ENCODE peak calls at places on chromosomes 16 and 17, in nine cellular contexts. One of them, this sample, is unnamed. For H3K4me1, the result is how much of the 10 kb centered on the place peaks cover.

GRCh38 chr16:70689035-70689969 is 3.4 kb upstream of the MTSS2 start:
- DNase-seq in uterus: no peak
- DNase-seq in body of pancreas: no peak
- DNase-seq in tibial artery: peak
- DNase-seq in heart right ventricle: peak
- DNase-seq in gastrocnemius medialis: peak
- DNase-seq in naive thymus-derived CD4-positive, alpha-beta T cell: no peak
- DNase-seq in SK-N-SH: no peak
- DNase-seq in Caco-2: no peak
- DNase-seq in this sample: no peak

GRCh38 chr16:27272076-27272475 is 3.5 kb upstream of the NSMCE1 start:
- DNase-seq in heart right ventricle: no peak
- DNase-seq in SK-N-SH: no peak
- DNase-seq in tibial artery: no peak
- DNase-seq in gastrocnemius medialis: no peak
- DNase-seq in Caco-2: no peak
- DNase-seq in body of pancreas: no peak
- DNase-seq in naive thymus-derived CD4-positive, alpha-beta T cell: no peak
- DNase-seq in uterus: no peak
- DNase-seq in this sample: no peak

GRCh38 chr17:44351961-44352921 is 7.1 kb downstream of the GRN start:
- DNase-seq in body of pancreas: no peak
- DNase-seq in SK-N-SH: peak
- DNase-seq in gastrocnemius medialis: no peak
- DNase-seq in heart right ventricle: no peak
- DNase-seq in Caco-2: no peak
- DNase-seq in naive thymus-derived CD4-positive, alpha-beta T cell: no peak
- DNase-seq in tibial artery: no peak
- DNase-seq in uterus: peak
- DNase-seq in this sample: no peak

GRCh38 chr16:50677351-50677750 is 3.8 kb downstream of the SNX20 start:
- DNase-seq in gastrocnemius medialis: no peak
- DNase-seq in heart right ventricle: no peak
- DNase-seq in body of pancreas: no peak
- DNase-seq in uterus: no peak
- DNase-seq in SK-N-SH: peak
- DNase-seq in tibial artery: peak
- DNase-seq in Caco-2: no peak
- DNase-seq in naive thymus-derived CD4-positive, alpha-beta T cell: no peak
- DNase-seq in this sample: no peak

GRCh38 chr17:56665864-56666263 is 72.4 kb downstream of the NOG start:
- DNase-seq in uterus: no peak
- DNase-seq in heart right ventricle: no peak
- DNase-seq in gastrocnemius medialis: no peak
- DNase-seq in naive thymus-derived CD4-positive, alpha-beta T cell: no peak
- DNase-seq in tibial artery: no peak
- DNase-seq in body of pancreas: no peak
- DNase-seq in SK-N-SH: no peak
- DNase-seq in Caco-2: no peak
- DNase-seq in this sample: peak

GRCh38 chr17:66737524-66737923 is 97.4 kb upstream of the CACNG5 start:
- DNase-seq in uterus: peak
- DNase-seq in naive thymus-derived CD4-positive, alpha-beta T cell: no peak
- DNase-seq in heart right ventricle: peak
- DNase-seq in gastrocnemius medialis: no peak
- DNase-seq in Caco-2: no peak
- DNase-seq in body of pancreas: peak
- DNase-seq in SK-N-SH: no peak
- DNase-seq in tibial artery: peak
- DNase-seq in this sample: peak

GRCh38 chr16:912684-913613 is 57.8 kb downstream of the LMF1 start:
- DNase-seq in uterus: no peak
- DNase-seq in body of pancreas: peak
- DNase-seq in gastrocnemius medialis: no peak
- DNase-seq in Caco-2: no peak
- DNase-seq in SK-N-SH: no peak
- DNase-seq in tibial artery: no peak
- DNase-seq in heart right ventricle: no peak
- DNase-seq in naive thymus-derived CD4-positive, alpha-beta T cell: no peak
- DNase-seq in this sample: no peak

GRCh38 chr17:57442914-57443571 is 186.7 kb downstream of the MSI2 start:
- DNase-seq in uterus: no peak
- DNase-seq in body of pancreas: no peak
- DNase-seq in naive thymus-derived CD4-positive, alpha-beta T cell: peak
- DNase-seq in heart right ventricle: peak
- DNase-seq in gastrocnemius medialis: peak
- DNase-seq in Caco-2: no peak
- DNase-seq in SK-N-SH: no peak
- DNase-seq in tibial artery: no peak
- DNase-seq in this sample: peak

GRCh38 chr16:77212736-77213541 is 13.7 kb downstream of the SYCE1L start:
- DNase-seq in heart right ventricle: peak
- DNase-seq in naive thymus-derived CD4-positive, alpha-beta T cell: peak
- DNase-seq in Caco-2: peak
- DNase-seq in SK-N-SH: peak
- DNase-seq in body of pancreas: peak
- DNase-seq in tibial artery: no peak
- DNase-seq in gastrocnemius medialis: no peak
- DNase-seq in uterus: peak
- DNase-seq in this sample: peak

GRCh38 chr17:77420476-77420803 is 279.7 kb downstream of the SEC14L1 start:
- DNase-seq in naive thymus-derived CD4-positive, alpha-beta T cell: no peak
- DNase-seq in SK-N-SH: peak
- DNase-seq in heart right ventricle: no peak
- DNase-seq in body of pancreas: no peak
- DNase-seq in tibial artery: no peak
- DNase-seq in gastrocnemius medialis: no peak
- DNase-seq in Caco-2: no peak
- DNase-seq in uterus: no peak
- DNase-seq in this sample: no peak

GRCh38 chr17:47726796-47727703 is 6.0 kb upstream of the TBX21 start:
- DNase-seq in tibial artery: no peak
- DNase-seq in gastrocnemius medialis: no peak
- DNase-seq in naive thymus-derived CD4-positive, alpha-beta T cell: no peak
- DNase-seq in SK-N-SH: peak
- DNase-seq in Caco-2: no peak
- DNase-seq in heart right ventricle: no peak
- DNase-seq in body of pancreas: no peak
- DNase-seq in uterus: no peak
- DNase-seq in this sample: no peak

GRCh38 chr16:6016530-6017184 is 919.1 kb upstream of the EEF2KMT start:
- DNase-seq in tibial artery: no peak
- DNase-seq in Caco-2: no peak
- DNase-seq in naive thymus-derived CD4-positive, alpha-beta T cell: no peak
- DNase-seq in body of pancreas: peak
- DNase-seq in uterus: no peak
- DNase-seq in SK-N-SH: peak
- DNase-seq in heart right ventricle: no peak
- DNase-seq in gastrocnemius medialis: no peak
- DNase-seq in this sample: peak

DNA sequence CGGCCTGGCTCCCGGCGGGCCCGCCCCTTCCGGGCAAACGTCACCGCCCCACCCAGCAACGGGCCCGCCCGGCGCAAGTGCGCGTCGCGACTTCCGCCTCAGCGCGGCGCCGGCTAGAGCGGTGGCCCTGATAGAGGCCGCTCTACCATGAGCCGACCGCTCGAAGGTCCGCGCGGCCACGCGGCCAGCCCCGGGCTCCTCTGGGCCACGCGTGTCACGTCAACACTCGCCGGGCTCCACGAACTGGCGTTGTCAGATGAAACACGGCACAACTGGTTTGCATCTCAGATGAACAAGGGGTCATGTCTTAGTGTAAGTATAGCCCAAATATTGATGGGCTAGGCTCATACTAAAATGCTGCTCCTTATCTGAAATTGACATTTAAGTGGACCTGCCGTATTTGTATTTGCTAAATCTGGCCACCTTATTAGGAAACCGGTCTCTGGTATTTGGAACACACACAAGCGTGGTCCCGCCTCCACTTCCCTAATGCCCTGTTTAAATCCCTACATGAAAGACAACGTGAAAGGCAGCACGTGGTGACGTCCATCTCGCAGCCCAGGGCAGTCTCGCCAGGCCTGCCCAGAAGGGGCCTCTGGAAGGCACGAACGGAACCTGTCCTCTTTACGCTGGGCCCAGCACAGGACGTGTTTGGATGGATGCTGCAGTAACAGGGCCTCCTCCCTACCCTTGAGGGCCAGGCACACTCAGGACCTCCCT is at the start of gene ZNF598:
- DNase-seq in tibial artery: peak
- DNase-seq in body of pancreas: peak
- DNase-seq in SK-N-SH: peak
- DNase-seq in heart right ventricle: peak
- DNase-seq in gastrocnemius medialis: peak
- DNase-seq in naive thymus-derived CD4-positive, alpha-beta T cell: peak
- DNase-seq in uterus: peak
- DNase-seq in Caco-2: peak
- DNase-seq in this sample: peak
- H3K4me1 ChIP-seq in tibial artery: under half
- H3K4me1 ChIP-seq in body of pancreas: under half
- H3K4me1 ChIP-seq in SK-N-SH: under half
- H3K4me1 ChIP-seq in heart right ventricle: under half
- H3K4me1 ChIP-seq in gastrocnemius medialis: under half
- H3K4me1 ChIP-seq in naive thymus-derived CD4-positive, alpha-beta T cell: under half
- H3K4me1 ChIP-seq in uterus: under half
- H3K4me1 ChIP-seq in Caco-2: under half
- H3K4me1 ChIP-seq in this sample: under half

DNA sequence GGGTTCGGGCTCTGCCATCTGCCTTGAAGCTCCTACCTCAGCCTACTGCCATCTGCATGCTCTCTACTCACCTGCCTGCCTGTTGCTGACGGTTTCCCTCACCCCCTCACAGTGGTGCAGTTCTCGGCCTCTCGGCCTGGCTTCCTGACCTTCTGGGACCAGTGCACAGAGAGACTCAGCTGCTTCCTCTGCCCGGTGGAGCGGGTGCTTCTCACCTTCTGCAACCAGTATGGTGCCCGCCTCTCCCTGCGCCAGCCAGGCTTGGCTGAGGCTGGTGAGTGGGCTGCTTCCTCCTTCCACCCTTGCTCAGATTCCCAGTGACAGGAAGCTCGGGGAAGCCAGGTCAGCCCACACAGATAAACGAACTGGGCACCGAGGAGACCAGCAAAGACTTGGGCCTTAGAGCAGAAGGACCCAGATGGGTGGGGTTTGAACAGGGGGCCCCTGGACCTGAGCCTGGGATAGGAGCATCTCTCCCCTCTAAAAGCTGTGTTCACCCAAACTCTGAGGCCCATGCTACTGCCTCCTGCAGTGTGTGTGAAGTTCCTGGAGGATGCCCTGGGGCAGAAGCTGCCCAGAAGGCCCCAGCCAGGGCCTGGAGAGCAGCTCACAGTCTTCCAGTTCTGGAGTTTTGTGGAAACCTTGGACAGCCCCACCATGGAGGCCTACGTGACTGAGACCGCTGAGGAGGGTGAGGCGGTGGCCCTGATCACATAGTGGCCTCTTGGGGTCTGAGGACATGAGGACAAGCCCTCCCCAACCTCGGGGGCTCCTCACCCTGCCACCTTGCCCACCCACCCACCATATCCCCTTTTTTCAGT is 16.4 kb downstream of the RIPOR1 start:
- DNase-seq in SK-N-SH: no peak
- DNase-seq in uterus: no peak
- DNase-seq in tibial artery: no peak
- DNase-seq in body of pancreas: no peak
- DNase-seq in naive thymus-derived CD4-positive, alpha-beta T cell: no peak
- DNase-seq in gastrocnemius medialis: no peak
- DNase-seq in Caco-2: no peak
- DNase-seq in heart right ventricle: no peak
- DNase-seq in this sample: no peak
- H3K4me1 ChIP-seq in SK-N-SH: under half
- H3K4me1 ChIP-seq in uterus: under half
- H3K4me1 ChIP-seq in tibial artery: under half
- H3K4me1 ChIP-seq in body of pancreas: under half
- H3K4me1 ChIP-seq in naive thymus-derived CD4-positive, alpha-beta T cell: under half
- H3K4me1 ChIP-seq in gastrocnemius medialis: under half
- H3K4me1 ChIP-seq in Caco-2: under half
- H3K4me1 ChIP-seq in heart right ventricle: under half
- H3K4me1 ChIP-seq in this sample: under half

GRCh38 chr16:68422396-68422964 is 25.8 kb downstream of the SMPD3 start:
- DNase-seq in Caco-2: no peak
- DNase-seq in tibial artery: no peak
- DNase-seq in naive thymus-derived CD4-positive, alpha-beta T cell: no peak
- DNase-seq in SK-N-SH: no peak
- DNase-seq in body of pancreas: no peak
- DNase-seq in gastrocnemius medialis: no peak
- DNase-seq in uterus: no peak
- DNase-seq in heart right ventricle: no peak
- DNase-seq in this sample: no peak

GRCh38 chr16:68426355-68426652 is 22.0 kb downstream of the SMPD3 start:
- DNase-seq in body of pancreas: no peak
- DNase-seq in naive thymus-derived CD4-positive, alpha-beta T cell: no peak
- DNase-seq in uterus: no peak
- DNase-seq in heart right ventricle: no peak
- DNase-seq in SK-N-SH: no peak
- DNase-seq in tibial artery: no peak
- DNase-seq in gastrocnemius medialis: no peak
- DNase-seq in Caco-2: no peak
- DNase-seq in this sample: no peak

GRCh38 chr16:68421076-68421475 is 27.2 kb downstream of the SMPD3 start:
- DNase-seq in naive thymus-derived CD4-positive, alpha-beta T cell: no peak
- DNase-seq in body of pancreas: no peak
- DNase-seq in tibial artery: peak
- DNase-seq in uterus: no peak
- DNase-seq in Caco-2: no peak
- DNase-seq in SK-N-SH: no peak
- DNase-seq in heart right ventricle: no peak
- DNase-seq in gastrocnemius medialis: no peak
- DNase-seq in this sample: no peak

GRCh38 chr16:68425498-68426354 is 22.6 kb downstream of the SMPD3 start:
- DNase-seq in uterus: no peak
- DNase-seq in SK-N-SH: no peak
- DNase-seq in heart right ventricle: no peak
- DNase-seq in body of pancreas: no peak
- DNase-seq in naive thymus-derived CD4-positive, alpha-beta T cell: peak
- DNase-seq in tibial artery: peak
- DNase-seq in Caco-2: no peak
- DNase-seq in gastrocnemius medialis: no peak
- DNase-seq in this sample: no peak

DNA sequence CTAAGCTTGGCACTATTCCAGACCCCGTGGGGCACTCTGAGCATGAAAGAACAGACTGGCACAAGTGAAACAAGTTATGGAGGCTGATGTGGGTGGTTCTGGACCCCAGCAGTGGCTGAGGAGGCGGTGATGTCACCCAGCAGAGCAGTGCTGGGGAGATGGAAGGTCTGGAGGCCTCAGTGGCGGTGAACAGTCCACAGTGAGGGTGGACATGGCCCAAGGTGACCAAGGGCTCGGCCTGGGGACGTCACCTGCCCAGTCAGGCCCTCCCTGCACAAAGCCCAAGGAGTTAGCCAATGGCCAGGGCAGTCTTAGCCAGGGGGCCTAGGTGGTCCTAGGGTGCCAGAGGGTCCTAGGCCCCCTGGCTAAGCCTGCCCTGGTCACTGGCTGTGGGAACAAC is 24.5 kb downstream of the SMPD3 start:
- DNase-seq in Caco-2: no peak
- DNase-seq in SK-N-SH: no peak
- DNase-seq in uterus: no peak
- DNase-seq in naive thymus-derived CD4-positive, alpha-beta T cell: no peak
- DNase-seq in gastrocnemius medialis: no peak
- DNase-seq in body of pancreas: no peak
- DNase-seq in heart right ventricle: no peak
- DNase-seq in tibial artery: peak
- DNase-seq in this sample: no peak
- H3K4me1 ChIP-seq in Caco-2: under half
- H3K4me1 ChIP-seq in SK-N-SH: under half
- H3K4me1 ChIP-seq in uterus: under half
- H3K4me1 ChIP-seq in naive thymus-derived CD4-positive, alpha-beta T cell: half or more
- H3K4me1 ChIP-seq in gastrocnemius medialis: under half
- H3K4me1 ChIP-seq in body of pancreas: under half
- H3K4me1 ChIP-seq in heart right ventricle: under half
- H3K4me1 ChIP-seq in tibial artery: under half
- H3K4me1 ChIP-seq in this sample: under half

GRCh38 chr16:89467382-89467781 is 23.0 kb downstream of the ANKRD11 start:
- DNase-seq in Caco-2: no peak
- DNase-seq in uterus: no peak
- DNase-seq in heart right ventricle: no peak
- DNase-seq in body of pancreas: no peak
- DNase-seq in tibial artery: no peak
- DNase-seq in naive thymus-derived CD4-positive, alpha-beta T cell: no peak
- DNase-seq in SK-N-SH: no peak
- DNase-seq in gastrocnemius medialis: no peak
- DNase-seq in this sample: no peak
- H3K4me1 ChIP-seq in Caco-2: under half
- H3K4me1 ChIP-seq in uterus: under half
- H3K4me1 ChIP-seq in heart right ventricle: under half
- H3K4me1 ChIP-seq in body of pancreas: under half
- H3K4me1 ChIP-seq in tibial artery: under half
- H3K4me1 ChIP-seq in naive thymus-derived CD4-positive, alpha-beta T cell: under half
- H3K4me1 ChIP-seq in SK-N-SH: under half
- H3K4me1 ChIP-seq in gastrocnemius medialis: half or more
- H3K4me1 ChIP-seq in this sample: under half